ENCODE peak calls at places on chromosomes 5 and 9, in five cellular contexts. E, T, G, X and P are unnamed samples.
A peak's percentile ranks its signal among the peaks of the same experiment; 100 is the strongest.

GRCh38 chr5:178267245-178267644 is 34.6 kb upstream of the PHYKPL start:
- DNase-seq in E (no peak), G (no peak), X (peak; percentile 22), T (no peak), P (no peak)

GRCh38 chr5:82274343-82275266 is 3.5 kb downstream of the RPS23 start:
- DNase-seq in T (no peak), E (no peak), X (peak; percentile 56), G (no peak), P (peak; percentile 18)

GRCh38 chr9:93183663-93184438 is at the start of gene WNK2:
- DNase-seq in T (no peak), X (peak; percentile 67), E (no peak), G (no peak), P (peak; percentile 89)

GRCh38 chr5:6106756-6107155 is 271.6 kb downstream of the MED10 start:
- DNase-seq in T (no peak), X (no peak), E (no peak), G (no peak), P (no peak)

GRCh38 chr5:88675758-88676636 is 207.0 kb downstream of the MEF2C start:
- DNase-seq in E (peak; percentile 90), G (peak; percentile 56), X (peak; percentile 76), T (no peak), P (no peak)

GRCh38 chr9:1049641-1050040 is 516 bp upstream of the DMRT2 start:
- DNase-seq in E (no peak), X (no peak), G (no peak), T (no peak), P (no peak)

GRCh38 chr5:3230941-3231340 is 364.7 kb upstream of the IRX1 start:
- DNase-seq in E (no peak), G (no peak), X (no peak), T (no peak), P (no peak)

GRCh38 chr5:168683247-168683926 is 104.2 kb upstream of the PANK3 start:
- DNase-seq in E (no peak), X (no peak), G (no peak), T (no peak), P (no peak)

GRCh38 chr5:78758169-78758839 is 109.7 kb upstream of the LHFPL2 start:
- DNase-seq in T (no peak), G (peak; percentile 72), X (no peak), E (no peak), P (no peak)

GRCh38 chr5:135225856-135226560 is 173.0 kb downstream of the MACROH2A1 start:
- DNase-seq in E (no peak), T (no peak), X (peak; percentile 63), G (no peak), P (no peak)

GRCh38 chr9:128920381-128921058 is at the start of gene PHYHD1:
- DNase-seq in G (peak; percentile 29), X (peak; percentile 93), T (no peak), E (peak; percentile 72), P (peak; percentile 74)

GRCh38 chr5:146388418-146388817 is 49.8 kb downstream of the POU4F3 start:
- DNase-seq in G (no peak), E (no peak), T (peak; percentile 6), X (no peak), P (no peak)

GRCh38 chr9:97944612-97945011 is 6.6 kb upstream of the HEMGN start:
- DNase-seq in X (no peak), G (no peak), T (no peak), E (no peak), P (no peak)

GRCh38 chr5:180439911-180440769 is 54.0 kb upstream of the CNOT6 start:
- DNase-seq in T (no peak), X (no peak), G (no peak), E (no peak), P (no peak)

GRCh38 chr5:68182094-68182493 is 33.5 kb upstream of the PIK3R1 start:
- DNase-seq in E (no peak), X (no peak), T (no peak), G (no peak), P (no peak)

GRCh38 chr5:125725686-125726085 is 697.5 kb upstream of the GRAMD2B start:
- DNase-seq in G (no peak), X (no peak), E (no peak), T (no peak), P (no peak)

GRCh38 chr5:17129093-17129492 is 88.3 kb upstream of the BASP1 start:
- DNase-seq in T (peak; percentile 79), G (peak; percentile 94), E (no peak), X (no peak), P (no peak)

GRCh38 chr9:27625751-27626628 is 52.7 kb upstream of the C9orf72 start:
- DNase-seq in T (no peak), X (no peak), E (no peak), G (no peak), P (peak; percentile 82)

GRCh38 chr5:103808464-103809106 is 246.0 kb upstream of the NUDT12 start:
- DNase-seq in G (peak; percentile 52), X (no peak), T (peak; percentile 58), E (peak; percentile 58), P (peak; percentile 55)

GRCh38 chr5:133396187-133396621 is 216.1 kb downstream of the FSTL4 start:
- DNase-seq in G (no peak), E (no peak), X (no peak), T (no peak), P (no peak)

GRCh38 chr9:133506653-133507038 is 18.1 kb downstream of the MYMK start:
- DNase-seq in E (no peak), G (peak; percentile 92), X (peak; percentile 92), T (peak; percentile 19), P (peak; percentile 54)

GRCh38 chr5:65927497-65928340 is 1.3 kb downstream of the ERBIN start:
- DNase-seq in G (peak; percentile 77), T (peak; percentile 44), X (no peak), E (no peak), P (peak; percentile 69)
- H3K27ac ChIP-seq in G (no peak overlapping the region), T (peak overlapping the region; percentile 89), X (no peak overlapping the region), E (peak overlapping the region; percentile 99), P (no peak overlapping the region)

GRCh38 chr9:115461284-115461683 is 343.3 kb upstream of the TNC start:
- DNase-seq in E (no peak), T (no peak), X (no peak), G (no peak), P (no peak)
- H3K27ac ChIP-seq in E (no peak overlapping the region), T (no peak overlapping the region), X (no peak overlapping the region), G (no peak overlapping the region), P (no peak overlapping the region)

GRCh38 chr9:130780865-130781504 is 54.1 kb upstream of the ABL1 start:
- DNase-seq in X (no peak), G (peak; percentile 99), E (no peak), T (peak; percentile 97), P (no peak)
- H3K27ac ChIP-seq in X (peak overlapping the region; percentile 66), G (peak overlapping the region; percentile 22), E (peak overlapping the region; percentile 64), T (peak overlapping the region; percentile 98), P (no peak overlapping the region)

GRCh38 chr9:95626885-95627558 is 110.3 kb upstream of the PTCH1 start:
- DNase-seq in X (peak; percentile 95), T (no peak), G (peak; percentile 21), E (no peak), P (no peak)
- H3K27ac ChIP-seq in X (peak overlapping the region; percentile 29), T (no peak overlapping the region), G (no peak overlapping the region), E (no peak overlapping the region), P (peak overlapping the region; percentile 39)